ENCODE peak calls at places on chromosome 10, in six cellular contexts. One of them, this sample, is unnamed.

GRCh38 chr10:84685047-84685660 is 356.8 kb downstream of the CCSER2 start:
- DNase-seq in K562: no peak
- DNase-seq in HepG2: no peak
- DNase-seq in SK-N-SH: no peak
- DNase-seq in Panc1: no peak
- DNase-seq in GM12878: no peak
- DNase-seq in this sample: no peak

GRCh38 chr10:67308912-67309311 is 383.1 kb downstream of the LRRTM3 start:
- DNase-seq in Panc1: no peak
- DNase-seq in K562: no peak
- DNase-seq in SK-N-SH: no peak
- DNase-seq in GM12878: no peak
- DNase-seq in HepG2: no peak
- DNase-seq in this sample: no peak

GRCh38 chr10:133125901-133126300 is 34.1 kb upstream of the KNDC1 start:
- DNase-seq in SK-N-SH: no peak
- DNase-seq in Panc1: no peak
- DNase-seq in HepG2: no peak
- DNase-seq in K562: no peak
- DNase-seq in GM12878: no peak
- DNase-seq in this sample: no peak

GRCh38 chr10:99548041-99548530 is 15.3 kb downstream of the NKX2-3 start:
- DNase-seq in SK-N-SH: peak; percentile 35
- DNase-seq in GM12878: no peak
- DNase-seq in HepG2: peak; percentile 32
- DNase-seq in K562: no peak
- DNase-seq in Panc1: no peak
- DNase-seq in this sample: peak; percentile 50

GRCh38 chr10:126092806-126093205 is 196.4 kb downstream of the FANK1 start:
- DNase-seq in K562: no peak
- DNase-seq in HepG2: no peak
- DNase-seq in Panc1: no peak
- DNase-seq in GM12878: no peak
- DNase-seq in SK-N-SH: no peak
- DNase-seq in this sample: no peak

GRCh38 chr10:80684217-80684616 is 146.5 kb downstream of the SH2D4B start:
- DNase-seq in SK-N-SH: peak; percentile 58
- DNase-seq in K562: peak; percentile 90
- DNase-seq in Panc1: no peak
- DNase-seq in GM12878: no peak
- DNase-seq in HepG2: no peak
- DNase-seq in this sample: peak; percentile 70

GRCh38 chr10:1939016-1939415 is 201.7 kb upstream of the ADARB2 start:
- DNase-seq in SK-N-SH: no peak
- DNase-seq in Panc1: no peak
- DNase-seq in HepG2: no peak
- DNase-seq in GM12878: no peak
- DNase-seq in K562: no peak
- DNase-seq in this sample: no peak

GRCh38 chr10:124322191-124322980 is 96.3 kb downstream of the OAT start:
- DNase-seq in K562: no peak
- DNase-seq in GM12878: no peak
- DNase-seq in Panc1: no peak
- DNase-seq in HepG2: no peak
- DNase-seq in SK-N-SH: no peak
- DNase-seq in this sample: no peak

GRCh38 chr10:71255817-71256660 is 43.7 kb downstream of the UNC5B start:
- DNase-seq in SK-N-SH: peak; percentile 74
- DNase-seq in GM12878: no peak
- DNase-seq in K562: no peak
- DNase-seq in Panc1: no peak
- DNase-seq in HepG2: no peak
- DNase-seq in this sample: peak; percentile 56

GRCh38 chr10:107427021-107427420 is 262.5 kb upstream of the SORCS1 start:
- DNase-seq in Panc1: no peak
- DNase-seq in K562: no peak
- DNase-seq in HepG2: no peak
- DNase-seq in GM12878: no peak
- DNase-seq in SK-N-SH: no peak
- DNase-seq in this sample: no peak

GRCh38 chr10:119203006-119203405 is 4.4 kb upstream of the GRK5 start:
- DNase-seq in GM12878: no peak
- DNase-seq in Panc1: no peak
- DNase-seq in SK-N-SH: no peak
- DNase-seq in K562: no peak
- DNase-seq in HepG2: peak; percentile 55
- DNase-seq in this sample: no peak

GRCh38 chr10:11162828-11163599 is 145.3 kb downstream of the CELF2 start:
- DNase-seq in Panc1: no peak
- DNase-seq in GM12878: peak; percentile 93
- DNase-seq in K562: no peak
- DNase-seq in HepG2: no peak
- DNase-seq in SK-N-SH: no peak
- DNase-seq in this sample: no peak

GRCh38 chr10:69361303-69361614 is 55.5 kb downstream of the TACR2 start:
- DNase-seq in SK-N-SH: no peak
- DNase-seq in HepG2: no peak
- DNase-seq in GM12878: no peak
- DNase-seq in K562: no peak
- DNase-seq in Panc1: no peak
- DNase-seq in this sample: no peak

GRCh38 chr10:44968101-44968886 is 8.7 kb downstream of the RASSF4 start:
- DNase-seq in GM12878: no peak
- DNase-seq in HepG2: no peak
- DNase-seq in SK-N-SH: no peak
- DNase-seq in K562: no peak
- DNase-seq in Panc1: no peak
- DNase-seq in this sample: no peak

GRCh38 chr10:61138728-61139127 is 194.7 kb upstream of the RHOBTB1 start:
- DNase-seq in SK-N-SH: no peak
- DNase-seq in HepG2: no peak
- DNase-seq in Panc1: no peak
- DNase-seq in GM12878: no peak
- DNase-seq in K562: no peak
- DNase-seq in this sample: no peak

GRCh38 chr10:21318768-21319167 is 206.7 kb downstream of the SKIDA1 start:
- DNase-seq in SK-N-SH: peak; percentile 54
- DNase-seq in GM12878: no peak
- DNase-seq in Panc1: no peak
- DNase-seq in HepG2: no peak
- DNase-seq in K562: no peak
- DNase-seq in this sample: no peak

GRCh38 chr10:24349379-24350110 is 140.6 kb downstream of the KIAA1217 start:
- DNase-seq in SK-N-SH: no peak
- DNase-seq in GM12878: no peak
- DNase-seq in Panc1: no peak
- DNase-seq in HepG2: no peak
- DNase-seq in K562: no peak
- DNase-seq in this sample: no peak

GRCh38 chr10:95482501-95483248 is 78.5 kb downstream of the SORBS1 start:
- DNase-seq in K562: no peak
- DNase-seq in HepG2: no peak
- DNase-seq in SK-N-SH: no peak
- DNase-seq in Panc1: no peak
- DNase-seq in GM12878: no peak
- DNase-seq in this sample: no peak
- TF ChIP-seq POLR2AphosphoS5 in K562: no peak
- TF ChIP-seq POLR2AphosphoS5 in HepG2: no peak
- TF ChIP-seq POLR2AphosphoS5 in SK-N-SH: no peak
- TF ChIP-seq POLR2AphosphoS5 in Panc1: no peak
- TF ChIP-seq POLR2AphosphoS5 in GM12878: no peak
- TF ChIP-seq POLR2AphosphoS5 in this sample: no peak

GRCh38 chr10:130557181-130557580 is 421.0 kb downstream of the GLRX3 start:
- DNase-seq in HepG2: no peak
- DNase-seq in GM12878: no peak
- DNase-seq in Panc1: no peak
- DNase-seq in SK-N-SH: no peak
- DNase-seq in K562: no peak
- DNase-seq in this sample: no peak
- H3K9me3 ChIP-seq in HepG2: no peaks in the 10 kb centered on the region
- H3K9me3 ChIP-seq in GM12878: no peaks in the 10 kb centered on the region
- H3K9me3 ChIP-seq in Panc1: no peaks in the 10 kb centered on the region
- H3K9me3 ChIP-seq in SK-N-SH: no peaks in the 10 kb centered on the region
- H3K9me3 ChIP-seq in K562: no peaks in the 10 kb centered on the region
- H3K9me3 ChIP-seq in this sample: no peaks in the 10 kb centered on the region

GRCh38 chr10:76270464-76270863 is 839.0 kb downstream of the LRMDA start:
- DNase-seq in SK-N-SH: no peak
- DNase-seq in Panc1: no peak
- DNase-seq in K562: no peak
- DNase-seq in GM12878: no peak
- DNase-seq in HepG2: no peak
- DNase-seq in this sample: no peak
- TF ChIP-seq REST in SK-N-SH: no peak
- TF ChIP-seq REST in Panc1: no peak
- TF ChIP-seq REST in K562: no peak
- TF ChIP-seq REST in GM12878: no peak
- TF ChIP-seq REST in HepG2: no peak
- TF ChIP-seq REST in this sample: no peak

GRCh38 chr10:29820890-29821398 is 186.2 kb upstream of the SVIL start:
- DNase-seq in Panc1: no peak
- DNase-seq in SK-N-SH: no peak
- DNase-seq in GM12878: no peak
- DNase-seq in K562: no peak
- DNase-seq in HepG2: no peak
- DNase-seq in this sample: no peak
- TF ChIP-seq POLR2AphosphoS5 in Panc1: no peak
- TF ChIP-seq POLR2AphosphoS5 in SK-N-SH: no peak
- TF ChIP-seq POLR2AphosphoS5 in GM12878: no peak
- TF ChIP-seq POLR2AphosphoS5 in K562: no peak
- TF ChIP-seq POLR2AphosphoS5 in HepG2: no peak
- TF ChIP-seq POLR2AphosphoS5 in this sample: no peak

GRCh38 chr10:8248868-8249267 is 194.4 kb downstream of the GATA3 start:
- DNase-seq in HepG2: no peak
- DNase-seq in GM12878: no peak
- DNase-seq in Panc1: no peak
- DNase-seq in K562: no peak
- DNase-seq in SK-N-SH: no peak
- DNase-seq in this sample: no peak
- H3K9me3 ChIP-seq in HepG2: no peaks in the 10 kb centered on the region
- H3K9me3 ChIP-seq in GM12878: peaks cover 3% of the 10 kb centered on the region
- H3K9me3 ChIP-seq in Panc1: no peaks in the 10 kb centered on the region
- H3K9me3 ChIP-seq in K562: no peaks in the 10 kb centered on the region
- H3K9me3 ChIP-seq in SK-N-SH: no peaks in the 10 kb centered on the region
- H3K9me3 ChIP-seq in this sample: no peaks in the 10 kb centered on the region

DNA sequence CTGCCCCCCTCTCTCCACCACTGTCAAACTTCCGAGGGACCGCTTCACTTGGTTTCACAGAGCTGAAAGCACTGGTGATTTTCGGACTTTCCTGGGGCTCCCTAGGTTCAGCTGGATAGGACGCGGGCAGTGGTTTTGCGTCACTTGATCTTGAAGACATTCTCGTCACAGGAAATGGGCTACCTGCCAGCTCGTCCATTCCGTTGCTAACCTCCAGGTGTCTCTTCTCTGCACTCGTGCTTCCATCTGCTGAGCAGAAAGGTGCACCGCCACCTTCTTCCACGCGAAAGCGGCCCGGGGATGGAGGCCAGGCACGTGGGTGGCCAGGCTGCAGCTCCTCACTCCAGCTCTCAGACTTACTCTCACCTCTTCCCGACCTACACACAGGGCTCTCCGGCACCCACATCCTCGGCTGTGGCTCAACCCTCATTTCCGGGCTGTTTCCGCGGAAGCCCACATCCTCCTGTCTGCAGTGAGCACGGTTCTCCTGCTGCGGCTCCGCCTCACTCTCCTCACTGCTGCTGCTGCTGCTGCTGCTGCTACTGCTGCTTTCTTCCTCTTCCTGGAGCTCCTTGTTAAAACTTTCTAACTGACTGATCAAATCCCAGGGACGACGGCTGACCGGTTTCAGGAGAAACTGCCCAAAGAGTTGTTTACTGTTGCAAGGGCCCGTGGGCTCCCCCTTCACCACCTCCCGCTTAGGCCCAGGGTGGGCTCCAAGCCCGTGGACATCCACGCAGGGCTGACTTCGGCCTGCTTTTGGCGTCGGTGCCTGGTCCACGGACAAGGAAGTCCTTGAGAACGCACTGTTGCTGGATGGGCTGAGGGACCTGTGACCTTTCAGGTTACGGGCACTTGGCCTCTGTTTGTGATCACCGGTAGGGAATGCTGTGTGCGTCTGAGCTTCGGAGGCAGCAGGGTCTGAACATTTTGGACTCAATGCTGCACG is 32.1 kb downstream of the JCAD start:
- DNase-seq in K562: peak; percentile 21
- DNase-seq in GM12878: peak; percentile 32
- DNase-seq in Panc1: no peak
- DNase-seq in SK-N-SH: no peak
- DNase-seq in HepG2: no peak
- DNase-seq in this sample: peak; percentile 12
- TF ChIP-seq REST in K562: no peak
- TF ChIP-seq REST in GM12878: no peak
- TF ChIP-seq REST in Panc1: no peak
- TF ChIP-seq REST in SK-N-SH: no peak
- TF ChIP-seq REST in HepG2: no peak
- TF ChIP-seq REST in this sample: no peak

This sample was measured in HCT116.